ENCODE peak calls at places on chromosome 5, in ten cellular contexts. R, E, Z, W, Y, I, F, X, K and B are unnamed samples.

GRCh38 chr5:16585028-16585667 is 31.6 kb downstream of the RETREG1 start:
- DNase-seq in Y (no peak), F (peak), X (peak), E (no peak), R (no peak), Z (no peak), K (no peak), W (no peak), I (no peak), B (no peak)

GRCh38 chr5:171705830-171706229 is 79.8 kb upstream of the SMIM23 start:
- DNase-seq in Y (peak), K (no peak), Z (peak), X (no peak), I (no peak), F (no peak), W (no peak), E (no peak), R (no peak), B (no peak)

GRCh38 chr5:133132717-133133116 is 80.9 kb downstream of the HSPA4 start:
- DNase-seq in E (no peak), W (no peak), R (no peak), F (no peak), K (no peak), Y (no peak), I (no peak), Z (no peak), X (no peak), B (no peak)

GRCh38 chr5:148992265-148992664 is 70.6 kb downstream of the SH3TC2 start:
- DNase-seq in R (no peak), X (no peak), F (no peak), Y (no peak), K (no peak), I (no peak), E (no peak), Z (no peak), W (no peak), B (no peak)

GRCh38 chr5:171589461-171589860 is 170.0 kb downstream of the FGF18 start:
- DNase-seq in Z (peak), K (no peak), X (no peak), W (no peak), Y (no peak), R (no peak), F (no peak), E (no peak), I (no peak), B (no peak)

GRCh38 chr5:177592905-177593304 is 902 bp downstream of the TMED9 start:
- DNase-seq in Z (no peak), I (peak), R (no peak), E (no peak), F (no peak), X (no peak), Y (no peak), K (no peak), W (no peak), B (no peak)

GRCh38 chr5:154044585-154044984 is 5.8 kb downstream of the MFAP3 start:
- DNase-seq in E (no peak), Z (no peak), X (no peak), Y (no peak), R (no peak), I (no peak), K (no peak), F (no peak), W (no peak), B (no peak)

GRCh38 chr5:64637144-64637543 is 53.2 kb upstream of the SHISAL2B start:
- DNase-seq in X (no peak), E (no peak), I (no peak), R (no peak), F (no peak), Z (no peak), W (no peak), K (peak), Y (no peak), B (no peak)

GRCh38 chr5:59713488-59713844 is 180.1 kb downstream of the PDE4D start:
- DNase-seq in E (no peak), W (no peak), X (no peak), K (no peak), Y (no peak), R (no peak), F (no peak), Z (no peak), I (peak), B (no peak)

GRCh38 chr5:172904643-172905345 is 54.4 kb upstream of the RPL26L1 start:
- DNase-seq in K (no peak), I (peak), R (no peak), Y (no peak), Z (peak), W (peak), F (peak), E (no peak), X (no peak), B (no peak)

GRCh38 chr5:126501448-126501847 is 78.2 kb downstream of the GRAMD2B start:
- DNase-seq in R (no peak), Z (no peak), E (no peak), K (no peak), W (no peak), X (no peak), I (no peak), Y (no peak), F (no peak), B (no peak)

GRCh38 chr5:2615917-2616316 is 135.6 kb downstream of the IRX2 start:
- DNase-seq in E (no peak), I (no peak), Y (no peak), F (no peak), R (no peak), Z (no peak), X (no peak), W (no peak), K (no peak), B (no peak)

GRCh38 chr5:134053840-134054338 is 49.1 kb upstream of the VDAC1 start:
- DNase-seq in W (no peak), Z (no peak), F (no peak), X (no peak), I (no peak), E (no peak), K (no peak), R (no peak), Y (peak), B (no peak)

GRCh38 chr5:128674837-128675446 is 136.9 kb upstream of the FBN2 start:
- DNase-seq in K (peak), X (peak), R (peak), Y (peak), Z (peak), E (peak), W (no peak), I (no peak), F (peak), B (no peak)

GRCh38 chr5:132439521-132440206 is 50.9 kb downstream of the IRF1 start:
- DNase-seq in F (peak), Z (peak), Y (no peak), E (no peak), I (peak), W (peak), K (no peak), R (no peak), X (no peak), B (no peak)

GRCh38 chr5:5752844-5753243 is 330.4 kb downstream of the ICE1 start:
- DNase-seq in F (no peak), E (no peak), K (no peak), W (no peak), Y (no peak), Z (no peak), X (no peak), R (no peak), I (no peak), B (no peak)

GRCh38 chr5:33231935-33232334 is 208.8 kb upstream of the TARS1 start:
- DNase-seq in F (no peak), K (no peak), Y (no peak), R (no peak), Z (no peak), X (no peak), I (no peak), E (no peak), W (no peak), B (no peak)